ENCODE peak calls at places on chromosomes 5 and 9, in six cellular contexts. J is natural killer cell, K is A172, W is BE2C, T is NCI-H2081, B is WTC11. H is an unnamed sample.

GRCh38 chr5:1421521-1422341 is 23.5 kb downstream of the SLC6A3 start:
- DNase-seq in J (no peak), K (no peak), W (no peak), T (no peak), B (peak), H (no peak)

GRCh38 chr5:34685485-34686197 is 29.5 kb downstream of the RAI14 start:
- DNase-seq in J (no peak), K (no peak), W (no peak), T (no peak), B (no peak), H (no peak)

GRCh38 chr9:110440161-110440560 is 102.5 kb upstream of the TXNDC8 start:
- DNase-seq in J (no peak), K (peak), W (no peak), T (no peak), B (no peak), H (no peak)

GRCh38 chr9:123373941-123374340 is 17.9 kb downstream of the CRB2 start:
- DNase-seq in J (no peak), K (no peak), W (peak), T (no peak), B (peak), H (peak)

GRCh38 chr5:135013445-135013844 is 20.6 kb downstream of the PITX1 start:
- DNase-seq in J (no peak), K (no peak), W (no peak), T (no peak), B (no peak), H (no peak)

GRCh38 chr5:8061140-8061469 is 192.2 kb downstream of the MTRR start:
- DNase-seq in J (no peak), K (no peak), W (no peak), T (no peak), B (no peak), H (no peak)

GRCh38 chr5:154841273-154841661 is 9.1 kb downstream of the FAXDC2 start:
- DNase-seq in J (no peak), K (no peak), W (no peak), T (no peak), B (no peak), H (no peak)

GRCh38 chr9:121133104-121133816 is 58.5 kb downstream of the CNTRL start:
- DNase-seq in J (peak), K (no peak), W (no peak), T (no peak), B (peak), H (peak)

GRCh38 chr5:1793966-1794895 is 5.4 kb downstream of the MRPL36 start:
- DNase-seq in J (no peak), K (no peak), W (no peak), T (no peak), B (no peak), H (no peak)

GRCh38 chr5:1477341-1477740 is 32.1 kb upstream of the SLC6A3 start:
- DNase-seq in J (no peak), K (no peak), W (no peak), T (no peak), B (peak), H (no peak)

GRCh38 chr5:56981906-56982305 is 30.0 kb upstream of the MIER3 start:
- DNase-seq in J (no peak), K (no peak), W (no peak), T (no peak), B (no peak), H (no peak)

GRCh38 chr5:166845044-166845443 is 1446.4 kb upstream of the WWC1 start:
- DNase-seq in J (no peak), K (peak), W (no peak), T (no peak), B (peak), H (no peak)

GRCh38 chr5:68458416-68458815 is 242.9 kb downstream of the PIK3R1 start:
- DNase-seq in J (no peak), K (no peak), W (no peak), T (no peak), B (no peak), H (no peak)

GRCh38 chr9:123355761-123356520 is at the start of gene CRB2:
- DNase-seq in J (no peak), K (no peak), W (peak), T (no peak), B (peak), H (peak)

GRCh38 chr9:77291714-77292113 is 114.4 kb downstream of the VPS13A start:
- DNase-seq in J (no peak), K (peak), W (peak), T (no peak), B (no peak), H (peak)

GRCh38 chr9:114202849-114203248 is 47.5 kb downstream of the COL27A1 start:
- DNase-seq in J (no peak), K (no peak), W (no peak), T (no peak), B (no peak), H (no peak)

H was measured in H9.